ENCODE peak calls at places on chromosomes 12 and 14, in eight cellular contexts. T, C, Z, P, K, H, Q and J are unnamed samples.
A peak's percentile ranks its signal among the peaks of the same experiment; 100 is the strongest.

GRCh38 chr14:50388256-50388931 is 8.3 kb downstream of the CDKL1 start:
- ATAC-seq in H (no peak), Z (no peak), T (peak; percentile 67), P (no peak), K (no peak), Q (no peak), C (peak; percentile 69), J (no peak)

GRCh38 chr14:89445252-89445973 is 28.4 kb upstream of the FOXN3 start:
- ATAC-seq in Z (no peak), P (no peak), Q (no peak), K (peak; percentile 49), T (no peak), H (peak; percentile 62), C (peak; percentile 15), J (peak; percentile 70)

GRCh38 chr12:42638697-42639096 is 49.2 kb upstream of the PRICKLE1 start:
- ATAC-seq in P (no peak), T (no peak), K (no peak), Z (no peak), C (no peak), Q (no peak), H (no peak), J (no peak)

GRCh38 chr12:132858727-132859266 is 28.6 kb downstream of the CHFR start:
- ATAC-seq in C (no peak), P (peak; percentile 45), Z (no peak), K (peak; percentile 39), T (no peak), Q (peak; percentile 42), H (no peak), J (no peak)

GRCh38 chr12:31471823-31472222 is 119.1 kb downstream of the DENND5B start:
- ATAC-seq in H (no peak), K (no peak), C (no peak), Q (no peak), P (no peak), T (no peak), Z (no peak), J (no peak)

GRCh38 chr12:69036533-69036932 is 103.6 kb upstream of the CPM start:
- ATAC-seq in C (peak; percentile 12), T (no peak), H (no peak), Z (no peak), K (no peak), Q (no peak), P (no peak), J (no peak)

GRCh38 chr14:56797569-56798446 is 12.5 kb downstream of the OTX2 start:
- ATAC-seq in H (no peak), P (no peak), C (peak; percentile 42), T (no peak), Z (peak; percentile 22), K (no peak), Q (no peak), J (no peak)

GRCh38 chr14:69226736-69227135 is 33.2 kb upstream of the GALNT16 start:
- ATAC-seq in H (no peak), Z (peak; percentile 28), T (no peak), Q (no peak), K (peak; percentile 29), C (no peak), P (peak; percentile 35), J (no peak)

GRCh38 chr12:47226199-47226598 is 146.4 kb upstream of the AMIGO2 start:
- ATAC-seq in Q (no peak), C (no peak), K (no peak), Z (no peak), P (no peak), T (no peak), H (no peak), J (no peak)

GRCh38 chr14:63404906-63405305 is 86.2 kb upstream of the GPHB5 start:
- ATAC-seq in K (no peak), C (no peak), H (no peak), P (no peak), Z (no peak), T (no peak), Q (no peak), J (no peak)